ENCODE peak calls at places on chromosomes 3 and 15, in five cellular contexts. Z is activated T-helper 1 cell treated with Interleukin-2 at 50 U/mL for 16 hours; P is pulmonary artery endothelial cell; B is activated T-cell treated with anti-CD3 and anti-CD28 coated beads for 1 hour; D is activated T-helper 9 cell treated with anti-CD3 and anti-CD28 coated beads, Interleukin-2, amount 50 U/mL, for 16 hours. H is an unnamed sample.

GRCh38 chr3:59426851-59427565 is 377.2 kb upstream of the CFAP20DC start:
- DNase-seq in P (no peak), B (no peak), D (no peak), Z (no peak), H (no peak)

GRCh38 chr3:99544819-99545281 is 93.5 kb upstream of the COL8A1 start:
- DNase-seq in Z (no peak), P (peak; percentile 98), D (no peak), B (no peak), H (no peak)

GRCh38 chr3:122794483-122794778 is 438 bp upstream of the SLC49A4 start:
- DNase-seq in B (no peak), D (no peak), P (no peak), Z (no peak), H (no peak)

GRCh38 chr15:23645379-23646164 is 2.1 kb downstream of the MAGEL2 start:
- DNase-seq in D (no peak), P (no peak), Z (no peak), B (no peak), H (no peak)

GRCh38 chr3:156189927-156190326 is 69.5 kb downstream of the KCNAB1 start:
- DNase-seq in P (no peak), D (no peak), B (no peak), Z (no peak), H (no peak)

GRCh38 chr3:45664558-45664957 is 24.6 kb upstream of the SACM1L start:
- DNase-seq in Z (peak; percentile 48), P (no peak), D (peak; percentile 58), B (peak; percentile 54), H (no peak)

GRCh38 chr3:13574798-13575451 is 26.0 kb downstream of the FBLN2 start:
- DNase-seq in Z (no peak), B (no peak), P (no peak), D (no peak), H (no peak)

GRCh38 chr3:79917561-79917960 is 149.8 kb upstream of the ROBO1 start:
- DNase-seq in B (no peak), D (no peak), Z (no peak), P (no peak), H (no peak)

H was measured in pancreas.